ENCODE peak calls at places on chromosomes 16 and 17, in four cellular contexts. B, N, D and O are unnamed samples.

GRCh38 chr16:87006021-87006420 is 311.2 kb downstream of the C16orf95 start:
- DNase-seq in B (no peak), N (no peak), D (no peak), O (no peak)

GRCh38 chr17:82004485-82005455 is 17.9 kb downstream of the CENPX start:
- DNase-seq in B (no peak), N (no peak), D (no peak), O (no peak)

GRCh38 chr17:71412803-71413202 is 708.0 kb upstream of the SOX9 start:
- DNase-seq in B (no peak), N (no peak), D (peak; percentile 85), O (no peak)

GRCh38 chr16:70529051-70529777 is 5.6 kb downstream of the SF3B3 start:
- DNase-seq in B (peak; percentile 22), N (no peak), D (peak; percentile 67), O (no peak)

GRCh38 chr17:55527520-55528118 is 16.4 kb upstream of the SMIM36 start:
- DNase-seq in B (peak; percentile 62), N (no peak), D (peak; percentile 80), O (peak; percentile 57)

GRCh38 chr17:57672205-57672632 is 72.9 kb downstream of the CCDC182 start:
- DNase-seq in B (no peak), N (peak; percentile 21), D (peak; percentile 80), O (no peak)

GRCh38 chr17:8366231-8366630 is 10.3 kb downstream of the KRABD2 start:
- DNase-seq in B (no peak), N (no peak), D (peak; percentile 89), O (no peak)

GRCh38 chr16:83574388-83574787 is 233.4 kb upstream of the HSBP1 start:
- DNase-seq in B (peak; percentile 87), N (no peak), D (peak; percentile 30), O (no peak)

GRCh38 chr17:69716571-69716970 is 302.1 kb downstream of the MAP2K6 start:
- DNase-seq in B (no peak), N (no peak), D (no peak), O (no peak)

GRCh38 chr16:65196696-65197095 is 74.8 kb upstream of the CDH11 start:
- DNase-seq in B (no peak), N (no peak), D (no peak), O (no peak)

GRCh38 chr17:21425321-21425720 is 49.2 kb downstream of the KCNJ12 start:
- DNase-seq in B (no peak), N (no peak), D (no peak), O (no peak)

GRCh38 chr16:2194166-2194834 is 2.1 kb downstream of the CASKIN1 start:
- DNase-seq in B (peak; percentile 40), N (no peak), D (peak; percentile 27), O (no peak)

DNA sequence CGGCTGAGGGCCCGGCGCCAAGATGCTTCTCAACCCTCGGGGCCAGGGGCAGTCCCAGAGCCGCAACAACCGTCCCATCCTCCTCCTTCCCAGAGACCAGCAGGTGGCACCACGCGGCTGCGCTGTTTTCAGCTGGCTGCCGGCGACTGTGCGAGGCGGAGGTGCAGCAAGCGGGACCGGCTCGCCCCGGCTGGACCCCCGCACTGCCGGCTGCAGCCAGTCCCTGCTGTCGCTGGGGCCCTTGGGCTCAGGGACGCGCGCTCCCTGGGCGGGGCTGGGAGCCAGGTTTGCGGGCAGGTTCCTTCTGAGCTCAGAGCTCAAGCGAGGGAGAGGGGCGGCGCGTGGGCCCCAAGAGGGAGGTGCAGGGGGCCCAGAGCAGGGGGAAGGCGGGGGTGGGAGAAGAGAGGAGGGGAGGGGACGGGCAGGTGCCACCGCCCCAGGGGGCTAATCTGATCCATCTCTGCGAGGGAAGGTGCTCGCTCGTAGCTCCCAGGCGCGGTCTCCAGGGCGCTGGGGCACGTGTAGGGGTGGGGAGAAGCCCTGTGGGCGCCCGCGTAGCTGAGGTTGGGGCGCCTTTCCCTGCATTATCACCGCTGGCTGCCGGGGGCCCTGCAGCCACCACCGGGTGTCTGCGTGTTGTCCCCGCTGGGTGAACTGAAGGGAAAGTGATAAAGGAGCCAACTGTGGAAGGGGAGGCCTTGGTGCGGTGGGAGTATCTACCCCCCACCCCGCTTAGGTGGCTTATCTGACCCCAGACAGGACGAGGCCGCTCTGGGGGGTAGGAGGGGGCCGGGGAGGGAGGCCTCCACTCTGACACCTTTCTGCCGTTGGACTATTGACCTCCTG is 24.2 kb downstream of the STAT5A start:
- DNase-seq in B (peak; percentile 92), N (peak; percentile 94), D (peak; percentile 90), O (peak; percentile 90)
- H3K4me1 ChIP-seq in B (peaks cover 6% of the 10 kb centered on the region), N (no peaks in the 10 kb centered on the region), D (peaks cover 21% of the 10 kb centered on the region), O (peaks cover 41% of the 10 kb centered on the region)

DNA sequence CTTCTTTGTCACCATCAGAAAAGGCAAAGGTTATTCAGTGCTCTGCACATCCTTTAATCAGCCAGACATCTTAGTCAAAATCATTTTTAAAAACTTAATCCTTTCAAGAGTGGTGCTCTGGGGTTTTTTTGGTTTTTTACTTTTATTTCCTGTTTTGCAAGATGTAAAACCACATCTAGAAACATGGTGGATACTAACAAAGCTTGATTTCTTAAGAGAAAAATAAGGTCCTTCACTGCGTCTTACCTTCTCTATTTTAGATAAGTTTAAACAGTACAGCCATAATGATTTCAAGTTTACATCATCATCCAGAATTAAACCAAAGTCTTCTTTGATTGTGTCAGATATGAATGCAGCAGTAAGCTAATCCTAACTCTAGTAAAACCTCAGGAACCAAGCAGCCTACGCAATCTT is 6.3 kb downstream of the ANKRD11 start:
- DNase-seq in B (no peak), N (no peak), D (peak; percentile 34), O (no peak)
- H3K4me1 ChIP-seq in B (peaks cover 6% of the 10 kb centered on the region), N (peaks cover 9% of the 10 kb centered on the region), D (peaks cover 49% of the 10 kb centered on the region), O (peaks cover 64% of the 10 kb centered on the region)

DNA sequence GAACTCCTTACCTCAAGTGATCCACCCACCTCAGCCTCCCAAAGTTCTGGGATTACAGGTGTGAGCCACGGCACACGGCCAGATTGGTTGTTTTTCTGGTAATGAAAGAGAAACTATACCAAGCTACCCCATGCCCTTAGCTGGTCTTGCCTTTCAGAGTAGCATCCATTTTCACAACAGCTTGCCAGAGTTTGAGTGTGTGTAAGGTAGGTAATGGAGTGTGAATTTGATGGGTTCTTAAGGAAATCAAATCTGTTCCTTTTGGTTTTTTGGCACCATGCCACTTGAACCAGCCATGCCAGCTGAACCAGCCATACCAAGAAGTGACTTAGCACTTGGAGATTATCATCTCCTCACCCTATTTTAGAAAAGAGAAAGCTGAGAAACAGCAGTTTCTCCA is 5.1 kb downstream of the CALCOCO2 start:
- DNase-seq in B (no peak), N (no peak), D (no peak), O (no peak)
- H3K4me1 ChIP-seq in B (no peaks in the 10 kb centered on the region), N (no peaks in the 10 kb centered on the region), D (peaks cover 13% of the 10 kb centered on the region), O (peaks cover 24% of the 10 kb centered on the region)

GRCh38 chr17:45990836-45991235 is 8.2 kb upstream of the STH start:
- DNase-seq in B (no peak), N (peak; percentile 17), D (no peak), O (no peak)

GRCh38 chr17:45992904-45993303 is 6.1 kb upstream of the STH start:
- DNase-seq in B (no peak), N (no peak), D (no peak), O (no peak)

GRCh38 chr17:45989759-45990158 is 9.3 kb upstream of the STH start:
- DNase-seq in B (no peak), N (no peak), D (no peak), O (no peak)

GRCh38 chr17:45992175-45992574 is 6.9 kb upstream of the STH start:
- DNase-seq in B (no peak), N (no peak), D (no peak), O (no peak)

DNA sequence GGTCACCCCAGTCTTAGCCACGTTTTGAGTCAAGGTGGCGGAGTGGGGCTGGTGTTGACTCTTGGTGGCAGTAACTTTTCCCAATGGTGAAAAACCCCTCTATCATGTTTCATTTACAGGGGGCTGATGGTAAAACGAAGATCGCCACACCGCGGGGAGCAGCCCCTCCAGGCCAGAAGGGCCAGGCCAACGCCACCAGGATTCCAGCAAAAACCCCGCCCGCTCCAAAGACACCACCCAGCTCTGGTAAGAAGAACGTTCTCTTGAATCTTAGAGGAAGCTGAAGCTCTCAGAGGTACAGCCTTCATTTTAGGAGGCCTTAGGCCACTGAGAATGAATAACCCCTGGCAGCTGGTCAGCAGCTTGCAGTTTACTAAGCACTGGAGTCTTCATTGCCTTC is 7.7 kb upstream of the STH start:
- DNase-seq in B (no peak), N (peak; percentile 59), D (no peak), O (no peak)
- H3K4me1 ChIP-seq in B (no peaks in the 10 kb centered on the region), N (no peaks in the 10 kb centered on the region), D (no peaks in the 10 kb centered on the region), O (no peaks in the 10 kb centered on the region)

GRCh38 chr17:50556803-50557202 is 3.7 kb upstream of the CACNA1G start:
- DNase-seq in B (no peak), N (no peak), D (no peak), O (no peak)
- H3K4me1 ChIP-seq in B (peaks cover 5% of the 10 kb centered on the region), N (peaks cover 2% of the 10 kb centered on the region), D (peaks cover 4% of the 10 kb centered on the region), O (peaks cover 24% of the 10 kb centered on the region)